ENCODE peak calls at places on chromosomes 16 and 17, in six cellular contexts. I is colonic mucosa, C is adrenal gland, Y is spleen, N is cardiac muscle cell, J is fibroblast of lung. F is an unnamed sample. For H3K4me1, the result is how much of the 10 kb centered on the place peaks cover.

GRCh38 chr16:28291651-28292626 is at the start of gene SBK1:
- DNase-seq in I (peak), C (peak), Y (peak), N (peak), J (peak), F (peak)

GRCh38 chr16:67967956-67968439 is 439 bp downstream of the SLC12A4 start:
- DNase-seq in I (no peak), C (peak), Y (no peak), N (no peak), J (peak), F (no peak)

GRCh38 chr17:19703776-19704371 is 12.5 kb downstream of the SLC47A2 start:
- DNase-seq in I (no peak), C (peak), Y (no peak), N (peak), J (no peak), F (no peak)

GRCh38 chr17:27854163-27854562 is 39.0 kb downstream of the LYRM9 start:
- DNase-seq in I (no peak), C (no peak), Y (no peak), N (no peak), J (no peak), F (no peak)

GRCh38 chr17:79830303-79830702 is 8.9 kb downstream of the CBX4 start:
- DNase-seq in I (peak), C (no peak), Y (no peak), N (no peak), J (no peak), F (no peak)

GRCh38 chr17:75778861-75779249 is 5.8 kb upstream of the UNK start:
- DNase-seq in I (peak), C (no peak), Y (no peak), N (peak), J (no peak), F (no peak)

GRCh38 chr16:56736476-56736875 is 6.5 kb downstream of the NUP93 start:
- DNase-seq in I (no peak), C (no peak), Y (no peak), N (no peak), J (no peak), F (no peak)

GRCh38 chr17:44258811-44259351 is 9.1 kb downstream of the SLC4A1 start:
- DNase-seq in I (no peak), C (no peak), Y (no peak), N (no peak), J (no peak), F (no peak)

GRCh38 chr17:78343099-78343432 is 16.8 kb downstream of the SOCS3 start:
- DNase-seq in I (no peak), C (peak), Y (peak), N (no peak), J (peak), F (no peak)

GRCh38 chr16:9094008-9094846 is 2.8 kb downstream of the HAPSTR1 start:
- DNase-seq in I (no peak), C (no peak), Y (no peak), N (no peak), J (no peak), F (no peak)

GRCh38 chr16:54009464-54010176 is 277.0 kb downstream of the IRX3 start:
- DNase-seq in I (no peak), C (no peak), Y (no peak), N (no peak), J (no peak), F (no peak)

GRCh38 chr16:2388139-2388874 is 40.9 kb upstream of the CCNF start:
- DNase-seq in I (no peak), C (no peak), Y (no peak), N (no peak), J (no peak), F (no peak)

GRCh38 chr17:14133104-14133503 is 63.8 kb downstream of the COX10 start:
- DNase-seq in I (no peak), C (no peak), Y (no peak), N (no peak), J (no peak), F (no peak)

GRCh38 chr17:33109331-33110072 is 117.9 kb downstream of the SPACA3 start:
- DNase-seq in I (no peak), C (no peak), Y (no peak), N (no peak), J (no peak), F (no peak)

GRCh38 chr16:53504665-53505064 is 1.7 kb upstream of the AKTIP start:
- DNase-seq in I (no peak), C (no peak), Y (peak), N (no peak), J (no peak), F (no peak)

GRCh38 chr16:4233431-4233830 is 8.4 kb downstream of the SRL start:
- DNase-seq in I (no peak), C (no peak), Y (no peak), N (no peak), J (no peak), F (no peak)

GRCh38 chr16:80704751-80705150 is 99.6 kb downstream of the CDYL2 start:
- DNase-seq in I (no peak), C (no peak), Y (no peak), N (no peak), J (no peak), F (peak)

GRCh38 chr17:68591583-68591982 is 9.6 kb downstream of the FAM20A start:
- DNase-seq in I (no peak), C (peak), Y (no peak), N (no peak), J (no peak), F (no peak)

GRCh38 chr16:87926246-87927194 is 9.8 kb downstream of the CA5A start:
- DNase-seq in I (no peak), C (no peak), Y (peak), N (no peak), J (no peak), F (no peak)

GRCh38 chr17:66665194-66665593 is 169.7 kb upstream of the CACNG5 start:
- DNase-seq in I (no peak), C (no peak), Y (no peak), N (no peak), J (no peak), F (no peak)

GRCh38 chr16:11493531-11493929 is 93.2 kb downstream of the LITAF start:
- DNase-seq in I (no peak), C (no peak), Y (no peak), N (no peak), J (no peak), F (no peak)

GRCh38 chr16:58883131-58883530 is 149.0 kb upstream of the GOT2 start:
- DNase-seq in I (no peak), C (no peak), Y (no peak), N (no peak), J (no peak), F (no peak)

GRCh38 chr17:56141046-56141839 is 12.0 kb upstream of the ANKFN1 start:
- DNase-seq in I (no peak), C (no peak), Y (no peak), N (peak), J (peak), F (no peak)

GRCh38 chr17:29451338-29451737 is 61.2 kb downstream of the TAOK1 start:
- DNase-seq in I (no peak), C (no peak), Y (no peak), N (no peak), J (no peak), F (no peak)

GRCh38 chr16:27980919-27981670 is 82.4 kb downstream of the GSG1L start:
- DNase-seq in I (no peak), C (no peak), Y (peak), N (no peak), J (no peak), F (no peak)

DNA sequence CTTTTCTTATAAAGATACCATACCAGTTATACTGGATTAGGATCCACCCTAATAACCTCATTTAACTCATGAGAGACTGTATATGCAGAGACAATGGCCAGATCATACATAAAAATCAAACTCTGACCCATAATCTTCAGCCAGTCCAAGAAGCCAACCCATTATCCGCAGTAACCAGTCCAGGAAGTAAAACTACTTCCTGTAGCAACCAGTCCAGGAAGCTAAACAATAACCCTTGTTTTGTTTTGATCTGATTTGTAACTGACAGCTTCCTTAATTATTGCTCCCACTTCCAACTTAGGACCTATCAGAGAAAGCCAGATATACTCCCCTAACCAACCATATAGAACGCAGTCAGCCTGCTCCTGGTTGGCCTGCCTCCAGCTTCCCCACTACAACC is 19.2 kb upstream of the SSTR2 start:
- DNase-seq in I (no peak), C (no peak), Y (no peak), N (no peak), J (no peak), F (no peak)
- H3K4me1 ChIP-seq in I (under half), C (under half), Y (under half), N (under half), J (under half), F (under half)

GRCh38 chr16:89291776-89292175 is 74.3 kb downstream of the ZNF778 start:
- DNase-seq in I (no peak), C (no peak), Y (no peak), N (no peak), J (no peak), F (no peak)
- TF ChIP-seq CTCF in I (no peak), C (no peak), Y (no peak), N (no peak), J (no peak), F (no peak)

GRCh38 chr16:645852-646678 is 3.1 kb upstream of the WDR90 start:
- DNase-seq in I (no peak), C (peak), Y (no peak), N (no peak), J (no peak), F (no peak)
- H3K4me1 ChIP-seq in I (under half), C (half or more), Y (under half), N (under half), J (under half), F (under half)

GRCh38 chr16:50821586-50821985 is 79.7 kb downstream of the CYLD start:
- DNase-seq in I (no peak), C (no peak), Y (no peak), N (no peak), J (no peak), F (no peak)
- TF ChIP-seq CTCF in I (no peak), C (no peak), Y (no peak), N (peak), J (no peak), F (no peak)

F was measured in prostate gland.